ENCODE peak calls at places on chromosomes 4 and X, in four cellular contexts. One of them, this sample, is unnamed. For H3K27me3, the result is how much of the 10 kb centered on the place peaks cover.

GRCh38 chr4:18106620-18107019 is 85.1 kb upstream of the LCORL start:
- DNase-seq in hepatocyte: peak
- DNase-seq in astrocyte: no peak
- DNase-seq in neuronal stem cell: no peak
- DNase-seq in this sample: no peak

GRCh38 chr4:48905363-48906015 is 1.1 kb downstream of the OCIAD2 start:
- DNase-seq in hepatocyte: peak
- DNase-seq in astrocyte: peak
- DNase-seq in neuronal stem cell: no peak
- DNase-seq in this sample: peak

GRCh38 chrX:154436597-154437397 is at the start of gene GDI1:
- DNase-seq in neuronal stem cell: no peak
- DNase-seq in hepatocyte: peak
- DNase-seq in astrocyte: peak
- DNase-seq in this sample: peak

GRCh38 chrX:119685225-119686066 is 7.5 kb downstream of the SEPTIN6 start:
- DNase-seq in astrocyte: no peak
- DNase-seq in hepatocyte: no peak
- DNase-seq in neuronal stem cell: no peak
- DNase-seq in this sample: no peak

GRCh38 chrX:127317159-127317558 is 497.6 kb downstream of the PRR32 start:
- DNase-seq in astrocyte: no peak
- DNase-seq in hepatocyte: no peak
- DNase-seq in neuronal stem cell: no peak
- DNase-seq in this sample: no peak

GRCh38 chr4:25814323-25814722 is 48.5 kb downstream of the SEL1L3 start:
- DNase-seq in astrocyte: peak
- DNase-seq in hepatocyte: no peak
- DNase-seq in neuronal stem cell: no peak
- DNase-seq in this sample: no peak

GRCh38 chr4:74038161-74039064 is at the start of gene CXCL3:
- DNase-seq in astrocyte: no peak
- DNase-seq in hepatocyte: peak
- DNase-seq in neuronal stem cell: peak
- DNase-seq in this sample: peak

GRCh38 chr4:3307891-3308575 is 15.2 kb downstream of the RGS12 start:
- DNase-seq in hepatocyte: no peak
- DNase-seq in astrocyte: no peak
- DNase-seq in neuronal stem cell: no peak
- DNase-seq in this sample: no peak

GRCh38 chrX:102085706-102086105 is 39.8 kb upstream of the TCEAL2 start:
- DNase-seq in hepatocyte: no peak
- DNase-seq in astrocyte: no peak
- DNase-seq in neuronal stem cell: no peak
- DNase-seq in this sample: no peak

GRCh38 chr4:187724526-187724925 is 271.0 kb upstream of the ZFP42 start:
- DNase-seq in astrocyte: no peak
- DNase-seq in hepatocyte: no peak
- DNase-seq in neuronal stem cell: no peak
- DNase-seq in this sample: no peak

GRCh38 chr4:158172196-158172557 is 648 bp downstream of the GASK1B start:
- DNase-seq in astrocyte: peak
- DNase-seq in hepatocyte: no peak
- DNase-seq in neuronal stem cell: no peak
- DNase-seq in this sample: no peak

GRCh38 chrX:915427-916234 is 285.0 kb downstream of the SHOX start:
- DNase-seq in hepatocyte: no peak
- DNase-seq in astrocyte: no peak
- DNase-seq in neuronal stem cell: no peak
- DNase-seq in this sample: no peak

GRCh38 chr4:123452585-123452984 is 56.0 kb downstream of the SPRY1 start:
- DNase-seq in hepatocyte: peak
- DNase-seq in astrocyte: peak
- DNase-seq in neuronal stem cell: no peak
- DNase-seq in this sample: peak

GRCh38 chr4:4869731-4870483 is 10.4 kb downstream of the MSX1 start:
- DNase-seq in astrocyte: no peak
- DNase-seq in neuronal stem cell: peak
- DNase-seq in hepatocyte: no peak
- DNase-seq in this sample: no peak

GRCh38 chrX:74537011-74537390 is 77.4 kb downstream of the RLIM start:
- DNase-seq in neuronal stem cell: no peak
- DNase-seq in hepatocyte: peak
- DNase-seq in astrocyte: peak
- DNase-seq in this sample: no peak

GRCh38 chr4:5710065-5710961 is 688 bp upstream of the EVC start:
- DNase-seq in hepatocyte: peak
- DNase-seq in astrocyte: no peak
- DNase-seq in neuronal stem cell: peak
- DNase-seq in this sample: no peak

GRCh38 chr4:6191448-6192130 is 8.8 kb downstream of the JAKMIP1 start:
- DNase-seq in hepatocyte: no peak
- DNase-seq in astrocyte: no peak
- DNase-seq in neuronal stem cell: no peak
- DNase-seq in this sample: no peak

GRCh38 chr4:4284827-4285618 is 4.9 kb downstream of the LYAR start:
- DNase-seq in neuronal stem cell: no peak
- DNase-seq in astrocyte: peak
- DNase-seq in hepatocyte: peak
- DNase-seq in this sample: no peak

GRCh38 chr4:89298788-89299152 is 8.8 kb downstream of the GPRIN3 start:
- DNase-seq in hepatocyte: no peak
- DNase-seq in neuronal stem cell: no peak
- DNase-seq in astrocyte: peak
- DNase-seq in this sample: no peak
- H3K27me3 ChIP-seq in hepatocyte: under half
- H3K27me3 ChIP-seq in neuronal stem cell: under half
- H3K27me3 ChIP-seq in astrocyte: under half
- H3K27me3 ChIP-seq in this sample: under half

DNA sequence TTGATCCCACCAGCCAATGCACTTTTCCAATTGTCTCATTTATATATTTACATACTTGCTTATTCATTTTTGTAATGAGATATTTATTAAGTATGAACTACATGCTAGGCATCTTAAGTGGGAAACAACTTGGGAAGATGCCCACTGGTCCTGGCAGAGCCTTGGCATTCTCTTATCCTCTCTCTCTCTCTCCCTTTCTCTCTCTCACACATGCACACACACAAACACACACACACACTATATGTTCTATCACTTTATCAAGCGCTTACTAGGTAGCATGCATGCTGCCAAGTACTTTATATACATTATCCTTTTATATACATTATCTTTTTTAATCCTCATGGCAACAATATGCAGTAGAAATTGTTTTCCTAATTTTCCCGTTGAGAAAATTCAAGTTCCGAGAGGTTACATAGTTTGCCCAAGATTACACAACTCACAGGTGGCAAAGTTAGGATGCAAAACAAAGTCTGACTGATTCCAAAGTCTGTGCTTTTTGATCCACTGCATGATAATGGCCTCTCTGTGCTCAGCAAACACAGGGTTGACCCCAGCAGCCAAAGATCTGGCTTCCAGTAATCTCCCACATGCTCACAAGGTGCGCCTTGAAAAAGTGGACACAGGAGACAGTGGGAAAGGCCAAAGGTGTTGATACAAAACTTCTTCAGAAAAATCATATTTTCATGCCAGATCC is 173.1 kb upstream of the KLF3 start:
- DNase-seq in neuronal stem cell: no peak
- DNase-seq in hepatocyte: peak
- DNase-seq in astrocyte: no peak
- DNase-seq in this sample: no peak
- H2AFZ ChIP-seq in neuronal stem cell: no peak
- H2AFZ ChIP-seq in hepatocyte: peak
- H2AFZ ChIP-seq in astrocyte: peak
- H2AFZ ChIP-seq in this sample: peak

GRCh38 chrX:40996886-40997530 is 88.2 kb upstream of the USP9X start:
- DNase-seq in neuronal stem cell: peak
- DNase-seq in astrocyte: peak
- DNase-seq in hepatocyte: peak
- DNase-seq in this sample: no peak
- H3K4me3 ChIP-seq in neuronal stem cell: peak
- H3K4me3 ChIP-seq in astrocyte: peak
- H3K4me3 ChIP-seq in hepatocyte: peak
- H3K4me3 ChIP-seq in this sample: no peak

GRCh38 chrX:132219343-132219768 is at the start of gene RAP2C:
- DNase-seq in astrocyte: peak
- DNase-seq in neuronal stem cell: peak
- DNase-seq in hepatocyte: peak
- DNase-seq in this sample: peak
- H3K27me3 ChIP-seq in astrocyte: under half
- H3K27me3 ChIP-seq in neuronal stem cell: under half
- H3K27me3 ChIP-seq in hepatocyte: under half
- H3K27me3 ChIP-seq in this sample: under half

GRCh38 chrX:40262641-40263560 is 165.1 kb upstream of the BCOR start:
- DNase-seq in astrocyte: peak
- DNase-seq in hepatocyte: peak
- DNase-seq in neuronal stem cell: no peak
- DNase-seq in this sample: peak
- H2AFZ ChIP-seq in astrocyte: peak
- H2AFZ ChIP-seq in hepatocyte: no peak
- H2AFZ ChIP-seq in neuronal stem cell: no peak
- H2AFZ ChIP-seq in this sample: no peak

GRCh38 chr4:2132438-2132837 is 73.3 kb downstream of the NAT8L start:
- DNase-seq in neuronal stem cell: no peak
- DNase-seq in astrocyte: no peak
- DNase-seq in hepatocyte: no peak
- DNase-seq in this sample: no peak

GRCh38 chr4:2127609-2128300 is 68.6 kb downstream of the NAT8L start:
- DNase-seq in astrocyte: peak
- DNase-seq in hepatocyte: no peak
- DNase-seq in neuronal stem cell: no peak
- DNase-seq in this sample: no peak

GRCh38 chr4:2125831-2126230 is 66.7 kb downstream of the NAT8L start:
- DNase-seq in astrocyte: no peak
- DNase-seq in hepatocyte: no peak
- DNase-seq in neuronal stem cell: no peak
- DNase-seq in this sample: no peak

GRCh38 chr4:2125023-2125422 is 65.9 kb downstream of the NAT8L start:
- DNase-seq in hepatocyte: no peak
- DNase-seq in astrocyte: no peak
- DNase-seq in neuronal stem cell: no peak
- DNase-seq in this sample: no peak

DNA sequence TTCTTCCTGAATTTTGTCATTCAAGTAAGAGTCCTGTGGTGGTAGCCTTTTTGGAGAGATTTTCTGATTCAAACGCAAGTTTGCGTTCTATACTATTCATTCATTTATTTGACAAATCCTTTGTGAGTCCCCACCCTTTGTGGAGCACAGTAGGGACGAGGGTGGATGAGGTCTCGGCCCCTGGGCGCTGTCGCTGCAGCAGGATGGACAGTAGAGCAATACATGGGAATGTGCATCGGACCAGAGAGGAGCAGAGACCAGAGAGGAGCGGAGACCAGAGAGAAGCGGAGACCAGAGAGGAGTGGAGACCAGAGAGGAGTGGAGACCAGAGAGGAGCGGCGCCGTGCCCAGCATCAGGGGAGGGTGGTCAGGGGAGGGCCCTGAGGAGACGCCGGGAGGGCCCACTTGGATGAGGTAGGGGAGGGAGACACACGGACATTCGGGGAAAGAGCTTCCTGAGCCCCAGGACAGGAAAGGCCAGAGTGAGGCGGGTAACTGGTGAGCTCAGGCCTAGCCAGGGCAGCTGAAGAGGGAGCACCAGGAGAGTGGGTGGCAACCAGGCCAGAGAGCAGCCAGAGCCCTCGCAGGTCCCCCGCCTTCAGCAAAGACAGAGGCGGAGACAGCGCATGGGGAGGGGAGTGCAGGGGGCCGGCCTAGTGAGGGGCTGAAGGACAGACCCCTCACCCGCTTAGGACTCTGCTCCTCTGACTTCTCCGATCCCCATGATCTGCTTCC is 67.3 kb downstream of the NAT8L start:
- DNase-seq in neuronal stem cell: no peak
- DNase-seq in astrocyte: no peak
- DNase-seq in hepatocyte: no peak
- DNase-seq in this sample: no peak
- H3K4me3 ChIP-seq in neuronal stem cell: no peak
- H3K4me3 ChIP-seq in astrocyte: no peak
- H3K4me3 ChIP-seq in hepatocyte: no peak
- H3K4me3 ChIP-seq in this sample: no peak

DNA sequence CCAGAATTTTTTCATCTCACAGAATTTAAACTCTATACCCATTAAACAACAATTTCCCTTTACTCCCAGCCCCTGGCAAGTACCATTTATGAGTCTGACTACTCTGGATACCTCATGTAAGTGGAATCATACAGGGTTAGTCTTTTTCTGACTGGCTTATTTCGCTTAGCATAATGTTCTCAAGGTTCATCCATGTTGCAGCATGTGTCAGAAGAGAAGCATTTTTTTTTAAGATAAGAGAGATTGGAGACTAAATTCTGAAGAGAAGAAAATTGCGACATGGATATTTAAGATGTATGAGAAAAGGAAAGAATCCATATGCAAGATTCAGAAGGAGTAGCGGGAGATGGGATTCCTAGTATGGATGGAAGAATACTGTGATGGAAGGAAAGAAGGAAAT is 11.3 kb upstream of the SLC9B1 start:
- DNase-seq in astrocyte: no peak
- DNase-seq in neuronal stem cell: no peak
- DNase-seq in hepatocyte: no peak
- DNase-seq in this sample: no peak
- H3K27me3 ChIP-seq in astrocyte: under half
- H3K27me3 ChIP-seq in neuronal stem cell: under half
- H3K27me3 ChIP-seq in hepatocyte: under half
- H3K27me3 ChIP-seq in this sample: under half

DNA sequence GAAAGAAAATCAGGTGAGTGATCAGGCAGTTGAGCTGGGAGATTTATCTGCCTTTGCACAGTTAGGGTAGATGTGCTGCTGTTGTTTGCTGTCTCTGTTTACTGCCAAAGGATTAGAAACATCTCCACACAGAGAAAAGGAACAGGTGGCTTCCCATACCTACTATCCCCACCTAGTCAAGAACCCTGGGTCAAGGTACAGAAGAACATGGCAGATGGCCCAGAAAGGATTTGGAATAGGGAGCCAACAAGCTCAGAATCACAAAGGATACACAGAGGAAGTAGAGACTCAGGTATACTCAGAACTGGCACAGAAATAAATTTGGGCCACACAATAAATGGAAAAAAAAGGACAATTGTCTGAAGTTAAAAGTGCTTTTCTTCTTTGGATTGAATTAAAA is 64.3 kb downstream of the TIGD2 start:
- DNase-seq in neuronal stem cell: no peak
- DNase-seq in hepatocyte: no peak
- DNase-seq in astrocyte: no peak
- DNase-seq in this sample: no peak
- H2AFZ ChIP-seq in neuronal stem cell: no peak
- H2AFZ ChIP-seq in hepatocyte: no peak
- H2AFZ ChIP-seq in astrocyte: no peak
- H2AFZ ChIP-seq in this sample: no peak